ENCODE peak calls at places on chromosome 4, in four cellular contexts. Y is omental fat pad; Z is stimulated activated naive CD8-positive, alpha-beta T cell treated with anti-CD3 and anti-CD28 coated beads, Interleukin-15, Interleukin-2, amounts not matched to agents 100 U/mL and 50 U/mL, for 24 hours; C is GM23248. E is an unnamed sample.

GRCh38 chr4:72779256-72779655 is 210.2 kb upstream of the ADAMTS3 start:
- DNase-seq in Y (no peak), Z (no peak), C (peak), E (no peak)

GRCh38 chr4:12902735-12903134 is 581.4 kb downstream of the RAB28 start:
- DNase-seq in Y (no peak), Z (no peak), C (no peak), E (no peak)

GRCh38 chr4:107913283-107913899 is 18.0 kb upstream of the CYP2U1 start:
- DNase-seq in Y (no peak), Z (peak), C (peak), E (no peak)

GRCh38 chr4:1748465-1748995 is 27.2 kb downstream of the TACC3 start:
- DNase-seq in Y (peak), Z (peak), C (peak), E (no peak)

GRCh38 chr4:15368906-15369305 is 58.9 kb upstream of the C1QTNF7 start:
- DNase-seq in Y (no peak), Z (no peak), C (peak), E (no peak)

GRCh38 chr4:78481180-78481579 is 70.4 kb upstream of the ANXA3 start:
- DNase-seq in Y (no peak), Z (no peak), C (peak), E (peak)

GRCh38 chr4:89196745-89197144 is 85.4 kb downstream of the TIGD2 start:
- DNase-seq in Y (no peak), Z (no peak), C (no peak), E (no peak)

GRCh38 chr4:115119804-115120352 is 6.5 kb upstream of the NDST4 start:
- DNase-seq in Y (no peak), Z (no peak), C (peak), E (no peak)

GRCh38 chr4:52376107-52376704 is 282.9 kb downstream of the USP46 start:
- DNase-seq in Y (no peak), Z (peak), C (peak), E (no peak)

GRCh38 chr4:183332447-183332846 is 10.2 kb upstream of the CLDN24 start:
- DNase-seq in Y (no peak), Z (no peak), C (no peak), E (no peak)

GRCh38 chr4:100489316-100489715 is 28.5 kb downstream of the EMCN start:
- DNase-seq in Y (no peak), Z (no peak), C (peak), E (no peak)

GRCh38 chr4:10831727-10832408 is 147.3 kb upstream of the CLNK start:
- DNase-seq in Y (no peak), Z (no peak), C (no peak), E (no peak)

GRCh38 chr4:118817178-118817930 is 18.6 kb downstream of the SEC24D start:
- DNase-seq in Y (no peak), Z (no peak), C (no peak), E (no peak)

GRCh38 chr4:176048631-176049030 is 17.0 kb upstream of the WDR17 start:
- DNase-seq in Y (no peak), Z (no peak), C (no peak), E (no peak)

GRCh38 chr4:152640058-152640921 is 39.5 kb downstream of the TMEM154 start:
- DNase-seq in Y (no peak), Z (no peak), C (peak), E (no peak)

GRCh38 chr4:159451006-159451405 is 348.1 kb downstream of the RAPGEF2 start:
- DNase-seq in Y (no peak), Z (no peak), C (peak), E (no peak)

GRCh38 chr4:17030543-17030942 is 132.1 kb upstream of the LDB2 start:
- DNase-seq in Y (no peak), Z (no peak), C (peak), E (no peak)

GRCh38 chr4:151671541-151672059 is 89.2 kb downstream of the GATB start:
- DNase-seq in Y (no peak), Z (no peak), C (no peak), E (no peak)

GRCh38 chr4:176193126-176193525 is 2.3 kb downstream of the SPATA4 start:
- DNase-seq in Y (no peak), Z (no peak), C (peak), E (no peak)

GRCh38 chr4:114286275-114286674 is 306.8 kb upstream of the ARSJ start:
- DNase-seq in Y (no peak), Z (no peak), C (peak), E (no peak)

GRCh38 chr4:40685300-40685699 is 55.6 kb upstream of the RBM47 start:
- DNase-seq in Y (no peak), Z (no peak), C (peak), E (no peak)

GRCh38 chr4:137253949-137254348 is 278.3 kb downstream of the PCDH18 start:
- DNase-seq in Y (no peak), Z (no peak), C (peak), E (no peak)

GRCh38 chr4:73843369-73843768 is 6.9 kb downstream of the CXCL6 start:
- DNase-seq in Y (no peak), Z (no peak), C (peak), E (no peak)

GRCh38 chr4:7046971-7047370 is 3.8 kb downstream of the TADA2B start:
- DNase-seq in Y (no peak), Z (no peak), C (no peak), E (no peak)

GRCh38 chr4:155506761-155507160 is 130.0 kb upstream of the MAP9 start:
- DNase-seq in Y (no peak), Z (no peak), C (no peak), E (no peak)

GRCh38 chr4:143531368-143531767 is 17.9 kb downstream of the SMARCA5 start:
- DNase-seq in Y (no peak), Z (no peak), C (peak), E (no peak)

GRCh38 chr4:169314906-169315305 is 44.1 kb upstream of the SH3RF1 start:
- DNase-seq in Y (no peak), Z (no peak), C (peak), E (peak)

GRCh38 chr4:14028862-14029261 is 401.3 kb upstream of the BOD1L1 start:
- DNase-seq in Y (no peak), Z (no peak), C (no peak), E (no peak)

GRCh38 chr4:187283306-187283705 is 559.6 kb upstream of the FAT1 start:
- DNase-seq in Y (no peak), Z (no peak), C (peak), E (no peak)

GRCh38 chr4:128583753-128584712 is 225.5 kb upstream of the JADE1 start:
- DNase-seq in Y (no peak), Z (no peak), C (peak), E (no peak)

GRCh38 chr4:42473071-42473684 is 75.9 kb downstream of the SHISA3 start:
- DNase-seq in Y (no peak), Z (no peak), C (no peak), E (no peak)

GRCh38 chr4:98522603-98523395 is 135.6 kb downstream of the TSPAN5 start:
- DNase-seq in Y (no peak), Z (no peak), C (peak), E (no peak)

GRCh38 chr4:87035881-87036509 is 101.2 kb downstream of the AFF1 start:
- DNase-seq in Y (no peak), Z (no peak), C (no peak), E (no peak)

GRCh38 chr4:176656108-176656507 is 136.6 kb downstream of the VEGFC start:
- DNase-seq in Y (no peak), Z (no peak), C (peak), E (no peak)

GRCh38 chr4:4457803-4458550 is 71.1 kb downstream of the NSG1 start:
- DNase-seq in Y (no peak), Z (no peak), C (peak), E (no peak)

GRCh38 chr4:114151-114550 is 10.2 kb upstream of the ZNF718 start:
- DNase-seq in Y (no peak), Z (no peak), C (no peak), E (no peak)

E was measured in lower leg skin.